ENCODE peak calls at places on chromosome 7, in seven cellular contexts. One of them, this sample, is unnamed.

GRCh38 chr7:131218727-131219128 is 108.9 kb upstream of the MKLN1 start:
- DNase-seq in iris pigment epithelial cell: no peak
- DNase-seq in ovary: no peak
- DNase-seq in Caco-2: no peak
- DNase-seq in hippocampal formation: no peak
- DNase-seq in cardiac muscle cell: no peak
- DNase-seq in LHCN-M2: no peak
- DNase-seq in this sample: no peak

GRCh38 chr7:80781561-80781979 is 137.3 kb downstream of the SEMA3C start:
- DNase-seq in iris pigment epithelial cell: peak
- DNase-seq in ovary: peak
- DNase-seq in Caco-2: no peak
- DNase-seq in hippocampal formation: peak
- DNase-seq in cardiac muscle cell: peak
- DNase-seq in LHCN-M2: peak
- DNase-seq in this sample: no peak

GRCh38 chr7:100091411-100092181 is 2.8 kb downstream of the COPS6 start:
- DNase-seq in iris pigment epithelial cell: no peak
- DNase-seq in ovary: no peak
- DNase-seq in Caco-2: no peak
- DNase-seq in hippocampal formation: no peak
- DNase-seq in cardiac muscle cell: no peak
- DNase-seq in LHCN-M2: peak
- DNase-seq in this sample: no peak

GRCh38 chr7:121505540-121506182 is 109.6 kb upstream of the FAM3C start:
- DNase-seq in iris pigment epithelial cell: no peak
- DNase-seq in ovary: no peak
- DNase-seq in Caco-2: no peak
- DNase-seq in hippocampal formation: no peak
- DNase-seq in cardiac muscle cell: no peak
- DNase-seq in LHCN-M2: no peak
- DNase-seq in this sample: no peak

GRCh38 chr7:94115316-94115715 is 111.2 kb upstream of the BET1 start:
- DNase-seq in iris pigment epithelial cell: peak
- DNase-seq in ovary: no peak
- DNase-seq in Caco-2: no peak
- DNase-seq in hippocampal formation: no peak
- DNase-seq in cardiac muscle cell: peak
- DNase-seq in LHCN-M2: peak
- DNase-seq in this sample: no peak

GRCh38 chr7:132614428-132615076 is 38.3 kb upstream of the PLXNA4 start:
- DNase-seq in iris pigment epithelial cell: no peak
- DNase-seq in ovary: peak
- DNase-seq in Caco-2: no peak
- DNase-seq in hippocampal formation: no peak
- DNase-seq in cardiac muscle cell: peak
- DNase-seq in LHCN-M2: peak
- DNase-seq in this sample: no peak

GRCh38 chr7:78863248-78863647 is 590.2 kb downstream of the MAGI2 start:
- DNase-seq in iris pigment epithelial cell: no peak
- DNase-seq in ovary: no peak
- DNase-seq in Caco-2: no peak
- DNase-seq in hippocampal formation: no peak
- DNase-seq in cardiac muscle cell: no peak
- DNase-seq in LHCN-M2: no peak
- DNase-seq in this sample: no peak

GRCh38 chr7:96649981-96650380 is 59.7 kb downstream of the SEM1 start:
- DNase-seq in iris pigment epithelial cell: no peak
- DNase-seq in ovary: no peak
- DNase-seq in Caco-2: no peak
- DNase-seq in hippocampal formation: no peak
- DNase-seq in cardiac muscle cell: no peak
- DNase-seq in LHCN-M2: peak
- DNase-seq in this sample: no peak

GRCh38 chr7:87918740-87919139 is 15.3 kb upstream of the ADAM22 start:
- DNase-seq in iris pigment epithelial cell: no peak
- DNase-seq in ovary: no peak
- DNase-seq in Caco-2: no peak
- DNase-seq in hippocampal formation: no peak
- DNase-seq in cardiac muscle cell: no peak
- DNase-seq in LHCN-M2: no peak
- DNase-seq in this sample: no peak

GRCh38 chr7:149854611-149855367 is 16.6 kb downstream of the ZNF862 start:
- DNase-seq in iris pigment epithelial cell: peak
- DNase-seq in ovary: peak
- DNase-seq in Caco-2: no peak
- DNase-seq in hippocampal formation: no peak
- DNase-seq in cardiac muscle cell: peak
- DNase-seq in LHCN-M2: peak
- DNase-seq in this sample: peak

GRCh38 chr7:43491984-43492383 is 90.9 kb upstream of the STK17A start:
- DNase-seq in iris pigment epithelial cell: peak
- DNase-seq in ovary: no peak
- DNase-seq in Caco-2: no peak
- DNase-seq in hippocampal formation: no peak
- DNase-seq in cardiac muscle cell: peak
- DNase-seq in LHCN-M2: peak
- DNase-seq in this sample: no peak

GRCh38 chr7:134444198-134444960 is 14.5 kb downstream of the AKR1B1 start:
- DNase-seq in iris pigment epithelial cell: no peak
- DNase-seq in ovary: no peak
- DNase-seq in Caco-2: no peak
- DNase-seq in hippocampal formation: peak
- DNase-seq in cardiac muscle cell: no peak
- DNase-seq in LHCN-M2: no peak
- DNase-seq in this sample: no peak

GRCh38 chr7:32204361-32205018 is 134.3 kb upstream of the PDE1C start:
- DNase-seq in iris pigment epithelial cell: peak
- DNase-seq in ovary: peak
- DNase-seq in Caco-2: peak
- DNase-seq in hippocampal formation: peak
- DNase-seq in cardiac muscle cell: peak
- DNase-seq in LHCN-M2: peak
- DNase-seq in this sample: peak